ENCODE peak calls at places on chromosomes 1 and 21, in four cellular contexts. Q is HepG2, W is H1, B is K562. D is an unnamed sample.

GRCh38 chr1:9315411-9316079 is 22.9 kb downstream of the SPSB1 start:
- DNase-seq in B (no peak), W (no peak), Q (no peak), D (no peak)

GRCh38 chr1:178127482-178127881 is 33.6 kb downstream of the RASAL2 start:
- DNase-seq in W (no peak), B (no peak), Q (no peak), D (no peak)

GRCh38 chr1:9835758-9836631 is 12.2 kb upstream of the CLSTN1 start:
- DNase-seq in Q (peak), W (no peak), B (peak), D (no peak)

GRCh38 chr1:48469616-48470500 is 2.1 kb downstream of the SPATA6 start:
- DNase-seq in B (no peak), W (no peak), Q (no peak), D (no peak)

GRCh38 chr1:83095570-83095969 is 903.4 kb downstream of the TTLL7 start:
- DNase-seq in W (no peak), Q (no peak), B (no peak), D (no peak)

GRCh38 chr1:108200627-108201106 is 524 bp upstream of the SLC25A24 start:
- DNase-seq in B (peak), Q (peak), W (no peak), D (peak)

GRCh38 chr1:61797045-61797755 is 54.9 kb downstream of the PATJ start:
- DNase-seq in Q (no peak), B (no peak), W (no peak), D (no peak)

GRCh38 chr1:201845331-201846083 is 16.6 kb downstream of the IPO9 start:
- DNase-seq in W (no peak), B (no peak), Q (no peak), D (no peak)

GRCh38 chr21:26127918-26128317 is 42.7 kb downstream of the APP start:
- DNase-seq in B (no peak), W (no peak), Q (no peak), D (no peak)

GRCh38 chr1:207020709-207021107 is 11.8 kb downstream of the C1orf116 start:
- DNase-seq in B (no peak), Q (no peak), W (no peak), D (no peak)

GRCh38 chr1:205270764-205271163 is 43.0 kb downstream of the TMCC2 start:
- DNase-seq in B (peak), Q (peak), W (no peak), D (peak)

GRCh38 chr1:147099192-147099591 is 73.1 kb downstream of the PRKAB2 start:
- DNase-seq in B (no peak), W (no peak), Q (no peak), D (no peak)

GRCh38 chr1:153192697-153193096 is 10.5 kb upstream of the LELP1 start:
- DNase-seq in Q (peak), W (peak), B (peak), D (peak)

GRCh38 chr1:205141236-205142104 is 19.7 kb upstream of the RBBP5 start:
- DNase-seq in B (peak), Q (peak), W (peak), D (peak)

GRCh38 chr1:154767315-154768240 is 102.5 kb downstream of the KCNN3 start:
- DNase-seq in W (no peak), Q (no peak), B (no peak), D (no peak)

GRCh38 chr1:220342853-220343252 is 70.6 kb upstream of the RAB3GAP2 start:
- DNase-seq in Q (no peak), B (no peak), W (no peak), D (no peak)

GRCh38 chr1:85137660-85138059 is 63.2 kb downstream of the SYDE2 start:
- DNase-seq in W (no peak), B (no peak), Q (peak), D (no peak)

GRCh38 chr1:247326601-247327135 is 5.0 kb downstream of the ZNF496 start:
- DNase-seq in W (no peak), B (no peak), Q (no peak), D (no peak)

GRCh38 chr21:24112020-24112419 is 1495.3 kb downstream of the MRPL39 start:
- DNase-seq in Q (no peak), B (no peak), W (no peak), D (no peak)

GRCh38 chr1:234515411-234515810 is 36.4 kb upstream of the TARBP1 start:
- DNase-seq in B (no peak), W (no peak), Q (no peak), D (no peak)
- TF ChIP-seq FOSL1 in B (no peak), W (no peak), Q (no peak), D (peak)

DNA sequence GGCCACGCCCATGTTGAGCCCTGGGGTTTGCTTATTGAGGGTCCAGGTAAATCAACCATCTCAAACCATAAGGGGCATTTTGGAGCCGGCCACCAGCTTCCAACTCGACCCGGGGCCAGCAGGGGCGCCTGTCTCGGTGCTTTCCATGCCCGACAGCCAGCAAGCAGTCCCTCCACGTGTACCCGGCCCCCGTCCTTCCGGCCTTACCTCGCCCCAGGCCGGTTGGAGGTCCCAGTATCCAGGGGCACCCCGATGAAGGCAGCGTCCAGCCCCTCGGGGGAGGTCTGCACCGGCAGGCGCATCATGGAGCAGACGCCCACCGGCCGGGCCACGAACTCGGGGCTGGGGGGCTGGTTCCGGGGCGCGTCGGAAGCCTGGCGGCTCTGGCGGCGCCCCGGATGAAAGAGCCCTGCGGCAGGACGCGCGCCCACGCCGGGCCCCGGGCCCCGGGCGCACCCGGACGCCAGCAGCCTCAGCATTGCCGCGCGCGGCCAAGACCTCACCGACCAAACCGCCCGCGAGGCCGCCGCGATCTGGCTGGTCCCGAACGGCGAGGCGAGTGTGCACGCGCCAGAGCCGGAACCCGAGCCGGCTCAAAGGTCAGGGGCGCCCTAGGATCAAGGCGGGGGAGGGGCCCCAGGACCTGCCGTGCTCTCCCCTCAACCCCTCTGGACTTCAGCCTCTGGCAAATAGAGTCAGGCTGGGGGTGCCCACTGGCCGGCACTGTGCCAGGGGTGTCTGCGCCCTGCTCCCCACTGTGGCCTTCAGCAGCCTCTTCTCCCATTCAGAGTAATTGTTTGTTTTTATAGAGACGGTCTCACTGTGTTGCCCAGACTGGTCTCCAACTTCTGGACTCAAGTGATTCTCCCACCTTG is at the start of gene AGMAT:
- DNase-seq in W (peak), Q (peak), B (no peak), D (no peak)
- TF ChIP-seq EZH2 in W (no peak), Q (no peak), B (no peak), D (no peak)

GRCh38 chr1:198357937-198358336 is 182.5 kb downstream of the ATP6V1G3 start:
- DNase-seq in W (no peak), Q (no peak), B (no peak), D (no peak)

GRCh38 chr1:198364471-198364870 is 176.0 kb downstream of the ATP6V1G3 start:
- DNase-seq in B (no peak), W (no peak), Q (no peak), D (no peak)

GRCh38 chr1:198363752-198364151 is 176.7 kb downstream of the ATP6V1G3 start:
- DNase-seq in W (no peak), Q (no peak), B (no peak), D (no peak)

GRCh38 chr1:198361373-198361772 is 179.1 kb downstream of the ATP6V1G3 start:
- DNase-seq in Q (no peak), B (no peak), W (no peak), D (no peak)

DNA sequence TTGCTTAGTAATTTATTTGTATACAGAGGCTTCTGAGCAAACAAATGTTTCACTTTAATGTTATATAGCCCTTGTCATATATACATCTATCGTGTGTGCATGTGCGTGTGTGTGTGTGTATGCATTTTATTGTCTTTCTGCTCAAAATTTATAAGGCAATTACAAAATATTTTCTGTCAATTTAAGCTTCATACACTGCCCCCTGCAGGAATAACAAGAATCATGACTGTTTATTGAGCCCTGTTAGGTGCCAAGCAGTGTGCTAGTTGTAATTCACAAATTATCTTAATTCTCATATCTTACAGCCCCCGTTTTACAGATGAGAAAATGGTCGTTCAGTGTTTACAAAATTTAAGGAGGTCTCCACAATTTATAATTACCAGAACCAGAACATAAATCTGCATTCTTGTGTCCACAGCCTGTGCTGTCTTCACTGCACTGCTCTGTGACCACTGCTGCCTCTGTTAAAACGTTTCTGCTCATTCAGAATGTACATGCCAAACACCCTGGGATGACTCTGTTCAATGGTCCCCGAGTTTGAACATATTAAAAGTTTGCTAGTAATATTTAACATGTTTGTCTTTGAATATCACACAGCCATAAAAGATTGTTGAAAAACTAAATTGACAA is 181.3 kb downstream of the ATP6V1G3 start:
- DNase-seq in B (no peak), Q (peak), W (no peak), D (peak)
- TF ChIP-seq FOSL1 in B (no peak), Q (no peak), W (no peak), D (no peak)

GRCh38 chr1:110674337-110675059 is at the start of gene KCNA3:
- DNase-seq in W (peak), B (no peak), Q (no peak), D (no peak)
- TF ChIP-seq EZH2 in W (peak), B (no peak), Q (no peak), D (no peak)

GRCh38 chr1:184191181-184191601 is 139.7 kb downstream of the TSEN15 start:
- DNase-seq in B (no peak), Q (no peak), W (no peak), D (no peak)
- TF ChIP-seq FOSL1 in B (no peak), Q (no peak), W (no peak), D (no peak)